ENCODE peak calls at places on chromosome 19, in six cellular contexts. C, L, T, Y, K and Q are unnamed samples.

GRCh38 chr19:55508120-55508519 is 19.9 kb downstream of the SSC5D start:
- DNase-seq in C (no peak), L (no peak), T (no peak), Y (no peak), K (no peak), Q (no peak)

GRCh38 chr19:13849991-13850909 is 26.7 kb upstream of the NANOS3 start:
- DNase-seq in C (no peak), L (peak; percentile 64), T (peak; percentile 85), Y (peak; percentile 59), K (peak; percentile 78), Q (peak; percentile 92)

GRCh38 chr19:19426799-19427198 is 21.3 kb downstream of the GATAD2A start:
- DNase-seq in C (no peak), L (no peak), T (no peak), Y (no peak), K (no peak), Q (no peak)

GRCh38 chr19:9923440-9923839 is 12.9 kb downstream of the OLFM2 start:
- DNase-seq in C (no peak), L (no peak), T (no peak), Y (no peak), K (no peak), Q (no peak)

GRCh38 chr19:41870401-41870873 is 6.6 kb upstream of the CD79A start:
- DNase-seq in C (no peak), L (no peak), T (no peak), Y (no peak), K (peak; percentile 34), Q (peak; percentile 19)

GRCh38 chr19:43625918-43626579 is 6.6 kb upstream of the ZNF428 start:
- DNase-seq in C (no peak), L (no peak), T (peak; percentile 33), Y (no peak), K (no peak), Q (no peak)

GRCh38 chr19:31340059-31341025 is 8.9 kb downstream of the TSHZ3 start:
- DNase-seq in C (no peak), L (peak; percentile 26), T (no peak), Y (no peak), K (no peak), Q (peak; percentile 39)

GRCh38 chr19:16588089-16588823 is 16.0 kb upstream of the SLC35E1 start:
- DNase-seq in C (no peak), L (peak; percentile 66), T (no peak), Y (no peak), K (no peak), Q (no peak)

GRCh38 chr19:13297023-13297422 is 146.8 kb downstream of the IER2 start:
- DNase-seq in C (no peak), L (no peak), T (no peak), Y (no peak), K (no peak), Q (no peak)

GRCh38 chr19:38736036-38736412 is 8.2 kb downstream of the CAPN12 start:
- DNase-seq in C (peak; percentile 27), L (peak; percentile 46), T (peak; percentile 72), Y (no peak), K (peak; percentile 63), Q (peak; percentile 65)

GRCh38 chr19:44745386-44745831 is 3.1 kb upstream of the BCL3 start:
- DNase-seq in C (no peak), L (no peak), T (peak; percentile 52), Y (no peak), K (peak; percentile 68), Q (peak; percentile 91)

GRCh38 chr19:11023016-11023415 is 62.2 kb downstream of the SMARCA4 start:
- DNase-seq in C (no peak), L (no peak), T (no peak), Y (no peak), K (no peak), Q (no peak)

GRCh38 chr19:56105090-56105701 is 15.9 kb downstream of the ZNF787 start:
- DNase-seq in C (peak; percentile 34), L (peak; percentile 64), T (peak; percentile 88), Y (peak; percentile 37), K (peak; percentile 86), Q (no peak)

GRCh38 chr19:48798937-48799336 is 11.9 kb downstream of the BCAT2 start:
- DNase-seq in C (no peak), L (no peak), T (no peak), Y (no peak), K (no peak), Q (peak; percentile 30)

GRCh38 chr19:46880440-46880839 is 19.6 kb downstream of the ARHGAP35 start:
- DNase-seq in C (no peak), L (no peak), T (no peak), Y (no peak), K (no peak), Q (no peak)

GRCh38 chr19:15394426-15394825 is 14.8 kb upstream of the AKAP8 start:
- DNase-seq in C (no peak), L (no peak), T (no peak), Y (no peak), K (no peak), Q (no peak)

GRCh38 chr19:14361824-14362223 is 19.4 kb upstream of the ADGRE5 start:
- DNase-seq in C (no peak), L (peak; percentile 53), T (no peak), Y (no peak), K (no peak), Q (no peak)

GRCh38 chr19:4584670-4585460 is 25.4 kb upstream of the SEMA6B start:
- DNase-seq in C (no peak), L (no peak), T (no peak), Y (no peak), K (no peak), Q (peak; percentile 36)

GRCh38 chr19:49361438-49362047 is 673 bp downstream of the TEAD2 start:
- DNase-seq in C (no peak), L (no peak), T (peak; percentile 32), Y (no peak), K (peak; percentile 74), Q (peak; percentile 94)

GRCh38 chr19:13093407-13094284 is 9.0 kb downstream of the LYL1 start:
- DNase-seq in C (peak; percentile 64), L (peak; percentile 84), T (peak; percentile 71), Y (peak; percentile 72), K (peak; percentile 82), Q (peak; percentile 92)

GRCh38 chr19:42919757-42920079 is 2.0 kb upstream of the PSG6 start:
- DNase-seq in C (no peak), L (no peak), T (peak; percentile 13), Y (no peak), K (no peak), Q (no peak)

GRCh38 chr19:33689886-33690285 is 68.1 kb downstream of the CHST8 start:
- DNase-seq in C (no peak), L (no peak), T (no peak), Y (no peak), K (no peak), Q (no peak)

GRCh38 chr19:17294051-17294891 is 9.0 kb downstream of the ABHD8 start:
- DNase-seq in C (no peak), L (peak; percentile 51), T (peak; percentile 50), Y (no peak), K (no peak), Q (peak; percentile 47)